ENCODE peak calls at places on chromosomes 13 and 19, in five cellular contexts. One of them, this sample, is unnamed.

GRCh38 chr19:41302624-41303351 is 7.2 kb upstream of the CCDC97 start:
- DNase-seq in activated T-cell treated with anti-CD3 and anti-CD28 coated beads, Interleukin-2, amount 50 U/mL, for 48 hours: peak
- DNase-seq in HFF-Myc: no peak
- DNase-seq in endodermal cell: no peak
- DNase-seq in activated naive CD8-positive, alpha-beta T cell treated with anti-CD3 and anti-CD28 coated beads for 36 hours: peak
- DNase-seq in this sample: peak

GRCh38 chr19:902446-903226 is 9.4 kb downstream of the RNU6-9 start:
- DNase-seq in activated T-cell treated with anti-CD3 and anti-CD28 coated beads, Interleukin-2, amount 50 U/mL, for 48 hours: no peak
- DNase-seq in endodermal cell: no peak
- DNase-seq in HFF-Myc: no peak
- DNase-seq in activated naive CD8-positive, alpha-beta T cell treated with anti-CD3 and anti-CD28 coated beads for 36 hours: no peak
- DNase-seq in this sample: no peak

GRCh38 chr19:34391813-34392212 is 12.4 kb upstream of the PDCD2L start:
- DNase-seq in activated naive CD8-positive, alpha-beta T cell treated with anti-CD3 and anti-CD28 coated beads for 36 hours: no peak
- DNase-seq in HFF-Myc: no peak
- DNase-seq in endodermal cell: no peak
- DNase-seq in activated T-cell treated with anti-CD3 and anti-CD28 coated beads, Interleukin-2, amount 50 U/mL, for 48 hours: no peak
- DNase-seq in this sample: no peak

GRCh38 chr19:39070888-39071287 is 13.3 kb upstream of the ACP7 start:
- DNase-seq in activated naive CD8-positive, alpha-beta T cell treated with anti-CD3 and anti-CD28 coated beads for 36 hours: no peak
- DNase-seq in activated T-cell treated with anti-CD3 and anti-CD28 coated beads, Interleukin-2, amount 50 U/mL, for 48 hours: no peak
- DNase-seq in HFF-Myc: no peak
- DNase-seq in endodermal cell: no peak
- DNase-seq in this sample: no peak

GRCh38 chr13:112881656-112882554 is 87.1 kb upstream of the MCF2L start:
- DNase-seq in endodermal cell: no peak
- DNase-seq in activated naive CD8-positive, alpha-beta T cell treated with anti-CD3 and anti-CD28 coated beads for 36 hours: no peak
- DNase-seq in activated T-cell treated with anti-CD3 and anti-CD28 coated beads, Interleukin-2, amount 50 U/mL, for 48 hours: no peak
- DNase-seq in HFF-Myc: no peak
- DNase-seq in this sample: no peak

GRCh38 chr19:5321851-5322681 is 18.5 kb downstream of the PTPRS start:
- DNase-seq in activated T-cell treated with anti-CD3 and anti-CD28 coated beads, Interleukin-2, amount 50 U/mL, for 48 hours: peak
- DNase-seq in activated naive CD8-positive, alpha-beta T cell treated with anti-CD3 and anti-CD28 coated beads for 36 hours: peak
- DNase-seq in endodermal cell: peak
- DNase-seq in HFF-Myc: no peak
- DNase-seq in this sample: no peak

GRCh38 chr19:7914598-7915045 is at the start of gene TGFBR3L:
- DNase-seq in HFF-Myc: no peak
- DNase-seq in activated T-cell treated with anti-CD3 and anti-CD28 coated beads, Interleukin-2, amount 50 U/mL, for 48 hours: no peak
- DNase-seq in activated naive CD8-positive, alpha-beta T cell treated with anti-CD3 and anti-CD28 coated beads for 36 hours: no peak
- DNase-seq in endodermal cell: no peak
- DNase-seq in this sample: no peak

GRCh38 chr19:38496116-38496515 is 62.6 kb downstream of the RYR1 start:
- DNase-seq in HFF-Myc: no peak
- DNase-seq in activated T-cell treated with anti-CD3 and anti-CD28 coated beads, Interleukin-2, amount 50 U/mL, for 48 hours: no peak
- DNase-seq in endodermal cell: no peak
- DNase-seq in activated naive CD8-positive, alpha-beta T cell treated with anti-CD3 and anti-CD28 coated beads for 36 hours: no peak
- DNase-seq in this sample: no peak

GRCh38 chr19:18590273-18591272 is 2.0 kb downstream of the REX1BD start:
- DNase-seq in activated T-cell treated with anti-CD3 and anti-CD28 coated beads, Interleukin-2, amount 50 U/mL, for 48 hours: no peak
- DNase-seq in activated naive CD8-positive, alpha-beta T cell treated with anti-CD3 and anti-CD28 coated beads for 36 hours: no peak
- DNase-seq in endodermal cell: peak
- DNase-seq in HFF-Myc: no peak
- DNase-seq in this sample: no peak

GRCh38 chr13:26618726-26619125 is 61.2 kb downstream of the WASF3 start:
- DNase-seq in endodermal cell: no peak
- DNase-seq in activated naive CD8-positive, alpha-beta T cell treated with anti-CD3 and anti-CD28 coated beads for 36 hours: no peak
- DNase-seq in HFF-Myc: no peak
- DNase-seq in activated T-cell treated with anti-CD3 and anti-CD28 coated beads, Interleukin-2, amount 50 U/mL, for 48 hours: no peak
- DNase-seq in this sample: no peak

GRCh38 chr19:47741544-47742125 is 3.7 kb upstream of the NOP53 start:
- DNase-seq in activated T-cell treated with anti-CD3 and anti-CD28 coated beads, Interleukin-2, amount 50 U/mL, for 48 hours: no peak
- DNase-seq in HFF-Myc: no peak
- DNase-seq in activated naive CD8-positive, alpha-beta T cell treated with anti-CD3 and anti-CD28 coated beads for 36 hours: no peak
- DNase-seq in endodermal cell: no peak
- DNase-seq in this sample: no peak

GRCh38 chr19:12202250-12202649 is 39.4 kb downstream of the ZNF136 start:
- DNase-seq in HFF-Myc: no peak
- DNase-seq in endodermal cell: peak
- DNase-seq in activated T-cell treated with anti-CD3 and anti-CD28 coated beads, Interleukin-2, amount 50 U/mL, for 48 hours: peak
- DNase-seq in activated naive CD8-positive, alpha-beta T cell treated with anti-CD3 and anti-CD28 coated beads for 36 hours: peak
- DNase-seq in this sample: no peak

This sample was measured in activated gamma-delta T cell.